ENCODE peak calls at places on chromosome 5, in eight cellular contexts. One of them, this sample, is unnamed.

GRCh38 chr5:28808967-28809810 is 1770.8 kb upstream of the CDH9 start:
- DNase-seq in prostate gland: no peak
- DNase-seq in H1: no peak
- DNase-seq in GM23338: no peak
- DNase-seq in HCT116: no peak
- DNase-seq in SK-N-SH: peak
- DNase-seq in breast epithelium: no peak
- DNase-seq in transverse colon: no peak
- DNase-seq in this sample: no peak

GRCh38 chr5:62385136-62385535 is 18.6 kb downstream of the DIMT1 start:
- DNase-seq in prostate gland: no peak
- DNase-seq in H1: no peak
- DNase-seq in GM23338: no peak
- DNase-seq in HCT116: no peak
- DNase-seq in SK-N-SH: no peak
- DNase-seq in breast epithelium: no peak
- DNase-seq in transverse colon: no peak
- DNase-seq in this sample: no peak

GRCh38 chr5:144205141-144205551 is 34.5 kb downstream of the KCTD16 start:
- DNase-seq in prostate gland: no peak
- DNase-seq in H1: peak
- DNase-seq in GM23338: peak
- DNase-seq in HCT116: no peak
- DNase-seq in SK-N-SH: peak
- DNase-seq in breast epithelium: no peak
- DNase-seq in transverse colon: no peak
- DNase-seq in this sample: no peak

GRCh38 chr5:126866837-126867236 is 89.9 kb downstream of the LMNB1 start:
- DNase-seq in prostate gland: no peak
- DNase-seq in H1: peak
- DNase-seq in GM23338: no peak
- DNase-seq in HCT116: no peak
- DNase-seq in SK-N-SH: no peak
- DNase-seq in breast epithelium: no peak
- DNase-seq in transverse colon: no peak
- DNase-seq in this sample: peak

GRCh38 chr5:156759156-156759555 is 90.9 kb upstream of the PPP1R2B start:
- DNase-seq in prostate gland: no peak
- DNase-seq in H1: no peak
- DNase-seq in GM23338: no peak
- DNase-seq in HCT116: no peak
- DNase-seq in SK-N-SH: no peak
- DNase-seq in breast epithelium: no peak
- DNase-seq in transverse colon: no peak
- DNase-seq in this sample: no peak

GRCh38 chr5:10853144-10853543 is 92.1 kb upstream of the DAP start:
- DNase-seq in prostate gland: no peak
- DNase-seq in H1: no peak
- DNase-seq in GM23338: no peak
- DNase-seq in HCT116: no peak
- DNase-seq in SK-N-SH: no peak
- DNase-seq in breast epithelium: no peak
- DNase-seq in transverse colon: no peak
- DNase-seq in this sample: peak

GRCh38 chr5:162444129-162444762 is 376.7 kb downstream of the GABRG2 start:
- DNase-seq in prostate gland: no peak
- DNase-seq in H1: no peak
- DNase-seq in GM23338: no peak
- DNase-seq in HCT116: no peak
- DNase-seq in SK-N-SH: no peak
- DNase-seq in breast epithelium: no peak
- DNase-seq in transverse colon: no peak
- DNase-seq in this sample: no peak

GRCh38 chr5:150593593-150593992 is 46.9 kb upstream of the SYNPO start:
- DNase-seq in prostate gland: no peak
- DNase-seq in H1: no peak
- DNase-seq in GM23338: no peak
- DNase-seq in HCT116: no peak
- DNase-seq in SK-N-SH: no peak
- DNase-seq in breast epithelium: no peak
- DNase-seq in transverse colon: peak
- DNase-seq in this sample: no peak

GRCh38 chr5:7682379-7682778 is 168.6 kb downstream of the CFAP90 start:
- DNase-seq in prostate gland: no peak
- DNase-seq in H1: no peak
- DNase-seq in GM23338: no peak
- DNase-seq in HCT116: no peak
- DNase-seq in SK-N-SH: no peak
- DNase-seq in breast epithelium: no peak
- DNase-seq in transverse colon: no peak
- DNase-seq in this sample: peak

GRCh38 chr5:132829742-132830435 is 558 bp downstream of the SHROOM1 start:
- DNase-seq in prostate gland: peak
- DNase-seq in H1: peak
- DNase-seq in GM23338: peak
- DNase-seq in HCT116: peak
- DNase-seq in SK-N-SH: peak
- DNase-seq in breast epithelium: peak
- DNase-seq in transverse colon: peak
- DNase-seq in this sample: no peak

GRCh38 chr5:93209476-93209875 is 371.5 kb downstream of the NR2F1-AS1 start:
- DNase-seq in prostate gland: no peak
- DNase-seq in H1: no peak
- DNase-seq in GM23338: no peak
- DNase-seq in HCT116: no peak
- DNase-seq in SK-N-SH: no peak
- DNase-seq in breast epithelium: no peak
- DNase-seq in transverse colon: no peak
- DNase-seq in this sample: no peak
- TF ChIP-seq POLR2AphosphoS5 in prostate gland: no peak
- TF ChIP-seq POLR2AphosphoS5 in H1: no peak
- TF ChIP-seq POLR2AphosphoS5 in GM23338: no peak
- TF ChIP-seq POLR2AphosphoS5 in HCT116: no peak
- TF ChIP-seq POLR2AphosphoS5 in SK-N-SH: no peak
- TF ChIP-seq POLR2AphosphoS5 in breast epithelium: no peak
- TF ChIP-seq POLR2AphosphoS5 in transverse colon: no peak
- TF ChIP-seq POLR2AphosphoS5 in this sample: no peak

DNA sequence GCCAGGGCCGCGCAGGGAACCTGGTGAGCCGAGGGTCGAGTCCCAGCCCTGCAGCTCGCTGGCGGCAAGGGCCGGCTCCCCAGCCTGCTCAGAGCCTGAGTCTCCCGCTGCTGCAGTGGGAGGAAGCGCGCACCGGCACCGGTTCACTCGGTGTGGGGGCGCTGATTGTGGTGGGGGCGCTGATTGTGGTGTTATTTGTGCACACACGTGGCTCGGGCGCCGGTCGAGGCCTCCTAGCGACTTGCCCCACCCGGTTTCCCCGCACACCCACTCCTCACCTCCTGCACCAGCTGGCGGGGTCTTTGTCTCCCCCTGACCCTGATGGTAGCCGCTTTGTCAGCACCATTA is 266.7 kb downstream of the NSG2 start:
- DNase-seq in prostate gland: no peak
- DNase-seq in H1: no peak
- DNase-seq in GM23338: no peak
- DNase-seq in HCT116: no peak
- DNase-seq in SK-N-SH: no peak
- DNase-seq in breast epithelium: peak
- DNase-seq in transverse colon: no peak
- DNase-seq in this sample: no peak
- H3K4me3 ChIP-seq in prostate gland: no peak
- H3K4me3 ChIP-seq in H1: no peak
- H3K4me3 ChIP-seq in GM23338: peak
- H3K4me3 ChIP-seq in HCT116: no peak
- H3K4me3 ChIP-seq in SK-N-SH: no peak
- H3K4me3 ChIP-seq in breast epithelium: peak
- H3K4me3 ChIP-seq in transverse colon: no peak
- H3K4me3 ChIP-seq in this sample: peak

DNA sequence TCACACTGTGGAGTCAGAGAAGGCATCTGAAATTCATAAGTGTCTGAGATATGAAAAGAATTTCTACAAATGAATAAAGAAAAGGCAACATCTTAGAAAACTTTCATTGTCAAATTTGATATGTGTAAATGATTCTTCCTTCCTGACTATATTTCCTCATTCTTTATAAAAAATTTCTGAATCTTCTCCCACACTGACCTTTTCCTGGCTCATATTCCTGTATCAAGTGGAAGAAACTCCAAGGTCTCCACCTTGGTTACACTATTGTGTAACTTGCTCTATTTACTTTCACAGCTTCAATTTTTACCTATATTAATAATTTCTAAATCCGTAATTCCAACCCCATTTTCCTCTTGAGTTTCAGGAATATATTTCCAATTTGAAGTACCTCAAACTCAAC is 93.5 kb upstream of the FBXL7 start:
- DNase-seq in prostate gland: no peak
- DNase-seq in H1: no peak
- DNase-seq in GM23338: no peak
- DNase-seq in HCT116: no peak
- DNase-seq in SK-N-SH: no peak
- DNase-seq in breast epithelium: no peak
- DNase-seq in transverse colon: no peak
- DNase-seq in this sample: no peak
- TF ChIP-seq POLR2AphosphoS5 in prostate gland: no peak
- TF ChIP-seq POLR2AphosphoS5 in H1: no peak
- TF ChIP-seq POLR2AphosphoS5 in GM23338: no peak
- TF ChIP-seq POLR2AphosphoS5 in HCT116: no peak
- TF ChIP-seq POLR2AphosphoS5 in SK-N-SH: no peak
- TF ChIP-seq POLR2AphosphoS5 in breast epithelium: no peak
- TF ChIP-seq POLR2AphosphoS5 in transverse colon: no peak
- TF ChIP-seq POLR2AphosphoS5 in this sample: no peak

DNA sequence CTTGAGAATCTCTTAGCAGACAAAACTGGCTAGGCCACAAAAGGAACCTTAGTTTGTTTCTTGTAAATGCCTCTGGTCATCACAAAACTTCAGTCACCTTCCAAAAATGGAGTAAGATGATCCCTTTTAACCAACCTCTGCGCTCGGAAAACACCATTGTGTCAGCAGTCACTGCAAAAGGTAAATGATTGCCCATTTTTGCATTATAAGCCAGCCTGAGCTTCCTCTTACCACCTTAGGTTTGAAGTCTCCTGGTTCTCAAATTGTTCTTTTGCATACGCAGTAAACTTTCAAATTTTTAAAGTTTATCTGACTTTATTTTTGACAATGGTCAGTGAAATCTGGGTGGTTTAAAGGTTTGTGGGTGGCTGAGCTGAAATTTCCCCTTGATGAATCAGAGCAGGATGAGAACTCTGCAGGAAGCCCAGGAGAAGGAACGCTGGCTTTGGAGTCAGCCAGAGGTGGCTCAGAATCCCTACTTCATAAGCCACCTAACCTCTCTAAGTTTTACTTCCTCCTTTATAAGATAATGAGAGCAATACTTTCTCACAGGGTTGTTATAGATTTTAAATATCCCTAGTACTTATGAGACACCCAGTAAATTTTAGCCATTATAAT is 131.4 kb downstream of the MED10 start:
- DNase-seq in prostate gland: no peak
- DNase-seq in H1: no peak
- DNase-seq in GM23338: no peak
- DNase-seq in HCT116: no peak
- DNase-seq in SK-N-SH: no peak
- DNase-seq in breast epithelium: no peak
- DNase-seq in transverse colon: no peak
- DNase-seq in this sample: peak
- H3K4me3 ChIP-seq in prostate gland: no peak
- H3K4me3 ChIP-seq in H1: no peak
- H3K4me3 ChIP-seq in GM23338: no peak
- H3K4me3 ChIP-seq in HCT116: no peak
- H3K4me3 ChIP-seq in SK-N-SH: no peak
- H3K4me3 ChIP-seq in breast epithelium: no peak
- H3K4me3 ChIP-seq in transverse colon: no peak
- H3K4me3 ChIP-seq in this sample: no peak

DNA sequence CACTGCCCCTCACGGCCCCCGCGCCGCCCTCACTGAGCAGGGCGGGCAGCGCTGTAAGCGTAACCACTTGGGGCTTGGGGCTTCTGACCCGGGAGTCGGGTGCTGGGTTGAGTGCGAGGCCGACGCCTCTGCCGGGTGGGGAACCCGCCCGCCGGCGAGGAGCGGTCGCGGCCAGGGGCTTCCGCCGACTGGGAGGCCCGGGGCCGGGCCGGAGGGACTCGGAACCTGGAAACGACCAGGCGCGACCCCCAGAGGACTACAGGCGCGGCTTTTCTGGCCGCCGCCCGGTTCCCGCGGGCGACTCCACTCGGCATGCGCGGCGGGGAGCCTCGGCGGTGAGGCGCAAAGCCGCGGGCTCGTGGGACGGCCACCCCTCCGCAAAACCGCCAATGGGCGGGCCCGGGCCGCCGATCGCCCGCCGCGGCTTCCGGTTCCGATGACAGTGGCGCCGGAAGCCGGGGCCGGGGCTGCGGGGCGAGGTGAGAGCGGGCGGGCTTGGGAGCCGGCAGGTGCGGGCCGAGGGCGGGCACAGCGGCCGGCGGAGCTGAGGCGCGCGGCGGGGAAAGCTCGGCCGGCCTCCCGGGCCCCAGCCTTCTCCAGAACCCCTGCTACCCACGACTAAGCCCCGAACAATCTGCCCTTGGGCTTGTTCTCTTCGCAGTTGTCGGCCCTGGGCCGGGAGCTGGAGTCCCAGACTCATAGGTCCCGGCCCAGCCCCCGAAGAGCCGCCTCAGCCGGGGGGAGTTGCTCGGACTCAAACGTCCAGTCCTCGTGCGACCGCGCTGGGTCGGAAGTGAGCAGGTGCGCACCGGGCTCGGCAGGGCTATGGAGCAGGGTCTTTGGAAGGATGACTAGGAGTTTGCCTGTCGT is at the start of gene RMND5B:
- DNase-seq in prostate gland: peak
- DNase-seq in H1: peak
- DNase-seq in GM23338: peak
- DNase-seq in HCT116: peak
- DNase-seq in SK-N-SH: peak
- DNase-seq in breast epithelium: peak
- DNase-seq in transverse colon: peak
- DNase-seq in this sample: no peak
- TF ChIP-seq POLR2AphosphoS5 in prostate gland: no peak
- TF ChIP-seq POLR2AphosphoS5 in H1: peak
- TF ChIP-seq POLR2AphosphoS5 in GM23338: peak
- TF ChIP-seq POLR2AphosphoS5 in HCT116: peak
- TF ChIP-seq POLR2AphosphoS5 in SK-N-SH: peak
- TF ChIP-seq POLR2AphosphoS5 in breast epithelium: peak
- TF ChIP-seq POLR2AphosphoS5 in transverse colon: peak
- TF ChIP-seq POLR2AphosphoS5 in this sample: peak

GRCh38 chr5:2738156-2738699 is 13.2 kb downstream of the IRX2 start:
- DNase-seq in prostate gland: no peak
- DNase-seq in H1: no peak
- DNase-seq in GM23338: peak
- DNase-seq in HCT116: no peak
- DNase-seq in SK-N-SH: no peak
- DNase-seq in breast epithelium: no peak
- DNase-seq in transverse colon: no peak
- DNase-seq in this sample: no peak
- H3K4me3 ChIP-seq in prostate gland: no peak
- H3K4me3 ChIP-seq in H1: no peak
- H3K4me3 ChIP-seq in GM23338: peak
- H3K4me3 ChIP-seq in HCT116: no peak
- H3K4me3 ChIP-seq in SK-N-SH: no peak
- H3K4me3 ChIP-seq in breast epithelium: peak
- H3K4me3 ChIP-seq in transverse colon: no peak
- H3K4me3 ChIP-seq in this sample: no peak